ENCODE peak calls at places on chromosome X, in four cellular contexts. S is activated T-cell treated with anti-CD3 and anti-CD28 coated beads for 1 hour, H is T follicular helper cell, W is KG1. E is an unnamed sample.

GRCh38 chrX:151505796-151506195 is 57.7 kb upstream of the PASD1 start:
- DNase-seq in S (no peak), H (no peak), W (no peak), E (no peak)

GRCh38 chrX:99750721-99751120 is 659.4 kb downstream of the PCDH19 start:
- DNase-seq in S (no peak), H (no peak), W (no peak), E (no peak)

GRCh38 chrX:114906978-114907510 is 110.4 kb downstream of the IL13RA2 start:
- DNase-seq in S (no peak), H (no peak), W (no peak), E (no peak)

GRCh38 chrX:25433307-25433706 is 417.5 kb upstream of the ARX start:
- DNase-seq in S (no peak), H (no peak), W (no peak), E (no peak)

GRCh38 chrX:107716045-107716684 is 59.4 kb downstream of the TSC22D3 start:
- DNase-seq in S (no peak), H (no peak), W (no peak), E (no peak)

GRCh38 chrX:15946783-15947550 is 92.4 kb upstream of the AP1S2 start:
- DNase-seq in S (no peak), H (no peak), W (no peak), E (no peak)

GRCh38 chrX:47380268-47380667 is 9.9 kb downstream of the ZNF157 start:
- DNase-seq in S (peak), H (peak), W (no peak), E (peak)

GRCh38 chrX:74521961-74522833 is 92.2 kb downstream of the RLIM start:
- DNase-seq in S (no peak), H (no peak), W (no peak), E (no peak)

GRCh38 chrX:23338334-23338733 is 3.7 kb downstream of the PTCHD1 start:
- DNase-seq in S (no peak), H (no peak), W (no peak), E (no peak)

GRCh38 chrX:17769701-17770269 is 32.5 kb downstream of the SCML1 start:
- DNase-seq in S (no peak), H (no peak), W (no peak), E (no peak)

GRCh38 chrX:29478336-29479069 is 736.9 kb upstream of the MAGEB2 start:
- DNase-seq in S (no peak), H (no peak), W (no peak), E (no peak)

GRCh38 chrX:38817004-38817703 is 15.9 kb downstream of the MID1IP1 start:
- DNase-seq in S (no peak), H (no peak), W (no peak), E (no peak)

GRCh38 chrX:50704360-50704759 is 109.6 kb downstream of the SHROOM4 start:
- DNase-seq in S (no peak), H (no peak), W (no peak), E (no peak)

GRCh38 chrX:53071604-53072417 is 10.4 kb upstream of the TSPYL2 start:
- DNase-seq in S (peak), H (peak), W (peak), E (peak)

GRCh38 chrX:153948847-153949819 is 4.7 kb upstream of the RENBP start:
- DNase-seq in S (no peak), H (no peak), W (no peak), E (no peak)

GRCh38 chrX:145910017-145910416 is 92.4 kb downstream of the SLITRK2 start:
- DNase-seq in S (no peak), H (no peak), W (no peak), E (no peak)

GRCh38 chrX:18931972-18932371 is 51.9 kb downstream of the PHKA2 start:
- DNase-seq in S (no peak), H (no peak), W (no peak), E (no peak)

GRCh38 chrX:6574762-6575161 is 39.8 kb upstream of the VCX3A start:
- DNase-seq in S (no peak), H (no peak), W (no peak), E (no peak)

GRCh38 chrX:130523460-130524394 is 121.9 kb downstream of the RBMX2 start:
- DNase-seq in S (no peak), H (no peak), W (no peak), E (no peak)

GRCh38 chrX:20693071-20693470 is 426.4 kb upstream of the RPS6KA3 start:
- DNase-seq in S (no peak), H (no peak), W (no peak), E (no peak)

GRCh38 chrX:155086202-155086840 is 15.0 kb downstream of the BRCC3 start:
- DNase-seq in S (peak), H (peak), W (no peak), E (peak)